ENCODE peak calls at places on chromosomes 4 and X, in five cellular contexts. J is Calu3; S is WERI-Rb-1; B is left ventricle myocardium inferior; F is activated CD4-positive, alpha-beta T cell treated with anti-CD3 and anti-CD28 coated beads, Interleukin-2, amount 10 ng/mL, durations not matched to agents 7 days and 5 days. T is an unnamed sample.

GRCh38 chrX:47644557-47645091 is 5.7 kb downstream of the ELK1 start:
- DNase-seq in S (no peak), J (no peak), B (no peak), F (no peak), T (peak)

GRCh38 chrX:93468075-93468474 is 205.3 kb downstream of the NAP1L3 start:
- DNase-seq in B (no peak), F (no peak), J (no peak), S (no peak), T (no peak)

GRCh38 chr4:166277406-166277805 is 404.4 kb downstream of the TLL1 start:
- DNase-seq in F (no peak), J (no peak), S (no peak), B (no peak), T (no peak)

GRCh38 chr4:84878090-84878489 is 88.4 kb downstream of the WDFY3 start:
- DNase-seq in J (no peak), F (no peak), B (no peak), S (no peak), T (no peak)

GRCh38 chrX:107684956-107685385 is 56.7 kb downstream of the PRPS1 start:
- DNase-seq in S (no peak), J (peak), F (no peak), B (peak), T (peak)

GRCh38 chr4:136713140-136713539 is 819.2 kb downstream of the PCDH18 start:
- DNase-seq in F (no peak), S (no peak), J (no peak), B (no peak), T (no peak)

GRCh38 chrX:108584617-108585211 is 145.1 kb downstream of the COL4A5 start:
- DNase-seq in S (peak), J (peak), F (no peak), B (no peak), T (peak)

GRCh38 chr4:6926681-6927478 is 17.3 kb downstream of the TBC1D14 start:
- DNase-seq in J (no peak), B (peak), F (peak), S (no peak), T (peak)

GRCh38 chrX:57952320-57952678 is 42.0 kb upstream of the ZXDA start:
- DNase-seq in F (no peak), B (peak), S (no peak), J (no peak), T (no peak)

GRCh38 chrX:84046403-84046984 is 141.5 kb downstream of the RPS6KA6 start:
- DNase-seq in F (peak), B (no peak), J (peak), S (peak), T (peak)

GRCh38 chr4:40749717-40750460 is at the start of gene NSUN7:
- DNase-seq in S (peak), F (peak), B (peak), J (peak), T (peak)

GRCh38 chrX:32576885-32577284 is 634.5 kb downstream of the DMD start:
- DNase-seq in F (no peak), S (no peak), J (no peak), B (no peak), T (no peak)

GRCh38 chr4:173529505-173530325 is at the start of gene HAND2:
- DNase-seq in J (peak), S (peak), B (peak), F (no peak), T (no peak)

GRCh38 chr4:103307479-103308042 is 109.4 kb upstream of the CENPE start:
- DNase-seq in J (no peak), F (no peak), B (no peak), S (no peak), T (no peak)

GRCh38 chr4:23811045-23811620 is 78.7 kb downstream of the PPARGC1A start:
- DNase-seq in B (no peak), J (no peak), S (no peak), F (no peak), T (no peak)

GRCh38 chrX:18598413-18598812 is 73.5 kb downstream of the RS1 start:
- DNase-seq in B (no peak), F (no peak), S (no peak), J (no peak), T (no peak)

GRCh38 chr4:108270466-108271450 is 102.0 kb upstream of the LEF1 start:
- DNase-seq in J (no peak), B (no peak), F (no peak), S (no peak), T (no peak)

GRCh38 chrX:115525486-115525885 is 35.5 kb upstream of the PLS3 start:
- DNase-seq in F (no peak), S (no peak), J (no peak), B (no peak), T (no peak)

GRCh38 chr4:168945291-168945690 is 64.8 kb downstream of the CBR4 start:
- DNase-seq in F (no peak), B (no peak), J (no peak), S (no peak), T (no peak)

GRCh38 chr4:89277412-89277811 is 30.2 kb downstream of the GPRIN3 start:
- DNase-seq in J (no peak), S (no peak), B (no peak), F (no peak), T (no peak)